ENCODE peak calls at places on chromosome 18, in ten cellular contexts. U, H, B, A, K, E, N, L, Q and T are unnamed samples.

GRCh38 chr18:79396431-79397287 is 929 bp downstream of the NFATC1 start:
- DNase-seq in U (no peak), E (no peak), L (no peak), K (no peak), A (peak), N (peak), Q (peak), H (peak), B (peak), T (peak)

GRCh38 chr18:26262156-26262555 is 35.9 kb downstream of the TAF4B start:
- DNase-seq in L (no peak), A (no peak), N (no peak), H (no peak), K (no peak), E (no peak), B (no peak), Q (no peak), U (no peak), T (no peak)

GRCh38 chr18:2515408-2515807 is 55.9 kb downstream of the METTL4 start:
- DNase-seq in H (no peak), E (no peak), Q (peak), B (no peak), N (no peak), U (no peak), K (peak), A (peak), L (no peak), T (peak)

GRCh38 chr18:67496469-67496868 is 20.1 kb downstream of the DSEL start:
- DNase-seq in E (no peak), U (no peak), B (no peak), Q (no peak), N (no peak), H (no peak), A (no peak), L (no peak), K (peak), T (no peak)

GRCh38 chr18:13256444-13257305 is 38.1 kb downstream of the LDLRAD4 start:
- DNase-seq in E (no peak), L (no peak), U (no peak), K (no peak), N (no peak), Q (no peak), B (no peak), A (no peak), H (no peak), T (no peak)

GRCh38 chr18:69689081-69689759 is 258.5 kb downstream of the CD226 start:
- DNase-seq in L (no peak), B (no peak), A (peak), H (no peak), N (no peak), K (peak), E (no peak), U (no peak), Q (peak), T (peak)

GRCh38 chr18:79747156-79747845 is 50.4 kb upstream of the KCNG2 start:
- DNase-seq in E (no peak), U (no peak), K (no peak), N (no peak), L (no peak), B (no peak), A (no peak), H (no peak), Q (no peak), T (no peak)

GRCh38 chr18:58586269-58586668 is 42.6 kb downstream of the ALPK2 start:
- DNase-seq in B (no peak), L (no peak), H (no peak), N (no peak), Q (no peak), U (no peak), K (no peak), A (no peak), E (no peak), T (no peak)

GRCh38 chr18:41126541-41127235 is 828.3 kb upstream of the PIK3C3 start:
- DNase-seq in H (no peak), L (no peak), Q (peak), K (peak), B (no peak), E (no peak), A (peak), U (no peak), N (no peak), T (peak)

GRCh38 chr18:62832282-62832681 is 116.9 kb downstream of the PHLPP1 start:
- DNase-seq in K (no peak), A (no peak), Q (no peak), L (no peak), N (no peak), H (no peak), U (peak), B (no peak), E (no peak), T (no peak)

GRCh38 chr18:39414009-39414700 is 1848.6 kb upstream of the CELF4 start:
- DNase-seq in H (no peak), E (no peak), B (no peak), U (no peak), N (peak), A (peak), K (peak), Q (peak), L (no peak), T (peak)

GRCh38 chr18:80124131-80124530 is 15.1 kb downstream of the ADNP2 start:
- DNase-seq in N (no peak), A (no peak), Q (no peak), L (no peak), U (no peak), K (no peak), E (no peak), H (no peak), B (no peak), T (no peak)

GRCh38 chr18:394276-394996 is 106.1 kb downstream of the COLEC12 start:
- DNase-seq in B (no peak), K (no peak), U (no peak), E (peak), H (peak), A (peak), Q (no peak), N (no peak), L (no peak), T (no peak)

GRCh38 chr18:78503129-78503528 is 476.5 kb upstream of the SALL3 start:
- DNase-seq in K (no peak), E (no peak), A (no peak), Q (no peak), U (no peak), L (no peak), H (no peak), N (no peak), B (no peak), T (no peak)

GRCh38 chr18:79366177-79367094 is 29.3 kb upstream of the NFATC1 start:
- DNase-seq in K (peak), B (no peak), U (no peak), E (no peak), Q (peak), L (no peak), N (no peak), H (no peak), A (peak), T (no peak)

GRCh38 chr18:22670914-22671313 is 253.2 kb upstream of the CTAGE1 start:
- DNase-seq in Q (peak), B (no peak), E (no peak), K (peak), U (no peak), L (no peak), N (no peak), A (no peak), H (no peak), T (peak)

GRCh38 chr18:35376742-35377695 is at the start of gene ZNF396:
- DNase-seq in L (peak), A (peak), Q (peak), K (peak), B (peak), N (peak), U (peak), E (peak), H (peak), T (peak)

GRCh38 chr18:2974731-2975130 is 38.2 kb downstream of the LPIN2 start:
- DNase-seq in N (no peak), L (no peak), H (no peak), B (no peak), E (no peak), K (no peak), U (no peak), A (no peak), Q (no peak), T (no peak)

GRCh38 chr18:36096955-36097354 is 29.6 kb upstream of the RPRD1A start:
- DNase-seq in H (no peak), E (peak), L (no peak), K (peak), N (no peak), U (peak), Q (no peak), B (no peak), A (no peak), T (no peak)

GRCh38 chr18:62284637-62285036 is 40.5 kb upstream of the TNFRSF11A start:
- DNase-seq in E (no peak), A (no peak), K (no peak), H (no peak), N (no peak), B (no peak), Q (no peak), L (no peak), U (no peak), T (no peak)

GRCh38 chr18:48594725-48595124 is 55.9 kb downstream of the CTIF start:
- DNase-seq in A (no peak), L (no peak), Q (no peak), N (no peak), H (no peak), U (no peak), E (no peak), B (no peak), K (no peak), T (no peak)

GRCh38 chr18:79513381-79514081 is 117.8 kb downstream of the NFATC1 start:
- DNase-seq in B (no peak), A (no peak), Q (no peak), H (no peak), N (no peak), K (no peak), L (no peak), E (no peak), U (no peak), T (no peak)

GRCh38 chr18:59918320-59918755 is 18.5 kb downstream of the PMAIP1 start:
- DNase-seq in L (no peak), U (peak), B (no peak), A (peak), E (peak), K (peak), N (peak), H (peak), Q (peak), T (peak)

GRCh38 chr18:32552421-32553030 is 81.8 kb upstream of the GAREM1 start:
- DNase-seq in U (peak), E (peak), K (peak), Q (peak), H (peak), L (peak), B (peak), N (peak), A (peak), T (peak)

GRCh38 chr18:68555935-68556334 is 159.0 kb downstream of the TMX3 start:
- DNase-seq in K (peak), L (no peak), N (no peak), H (no peak), A (peak), E (no peak), U (no peak), B (no peak), Q (no peak), T (no peak)